ENCODE peak calls at places on chromosome 3, in ten cellular contexts. G, C, L, O, D, W, E, Y, K and R are unnamed samples.

GRCh38 chr3:57444469-57444868 is 99.7 kb downstream of the DNAH12 start:
- DNase-seq in G (no peak), C (no peak), L (no peak), O (no peak), D (no peak), W (no peak), E (no peak), Y (no peak), K (no peak), R (no peak)

GRCh38 chr3:150759319-150759718 is 3.6 kb downstream of the SIAH2 start:
- DNase-seq in G (no peak), C (no peak), L (no peak), O (no peak), D (peak; percentile 61), W (no peak), E (no peak), Y (no peak), K (no peak), R (no peak)

GRCh38 chr3:191262650-191263049 is 63.6 kb downstream of the OSTN start:
- DNase-seq in G (no peak), C (no peak), L (no peak), O (no peak), D (no peak), W (no peak), E (no peak), Y (no peak), K (no peak), R (no peak)

GRCh38 chr3:13479332-13479581 is 849 bp upstream of the HDAC11 start:
- DNase-seq in G (no peak), C (no peak), L (peak; percentile 29), O (peak; percentile 7), D (peak; percentile 81), W (peak; percentile 75), E (no peak), Y (no peak), K (no peak), R (peak; percentile 22)

GRCh38 chr3:78659386-78659987 is 1108.3 kb downstream of the ROBO1 start:
- DNase-seq in G (peak; percentile 37), C (no peak), L (no peak), O (no peak), D (peak; percentile 62), W (peak; percentile 43), E (peak; percentile 74), Y (peak; percentile 45), K (no peak), R (peak; percentile 7)

GRCh38 chr3:15512173-15512572 is 9.3 kb downstream of the COLQ start:
- DNase-seq in G (no peak), C (peak; percentile 66), L (no peak), O (no peak), D (peak; percentile 24), W (peak; percentile 52), E (no peak), Y (no peak), K (no peak), R (no peak)

GRCh38 chr3:188830955-188831354 is 340.8 kb upstream of the TPRG1 start:
- DNase-seq in G (peak; percentile 7), C (no peak), L (no peak), O (no peak), D (peak; percentile 46), W (no peak), E (peak; percentile 34), Y (no peak), K (no peak), R (no peak)

GRCh38 chr3:155676252-155676981 is 68.5 kb downstream of the PLCH1 start:
- DNase-seq in G (peak; percentile 58), C (no peak), L (no peak), O (no peak), D (peak; percentile 89), W (no peak), E (peak; percentile 51), Y (peak; percentile 57), K (no peak), R (no peak)

GRCh38 chr3:27590437-27591320 is 106.5 kb upstream of the SLC4A7 start:
- DNase-seq in G (no peak), C (no peak), L (no peak), O (no peak), D (peak; percentile 66), W (no peak), E (peak; percentile 56), Y (no peak), K (no peak), R (no peak)